ENCODE peak calls at places on chromosomes 12 and 14, in eight cellular contexts. J, E, S, G, P, N, D and O are unnamed samples.

GRCh38 chr12:69055706-69056105 is 122.7 kb upstream of the CPM start:
- DNase-seq in S (no peak), D (no peak), P (no peak), N (no peak), G (no peak), E (no peak), J (no peak), O (no peak)

GRCh38 chr12:75641031-75641780 is 129.8 kb upstream of the KRR1 start:
- DNase-seq in P (peak), G (peak), J (no peak), E (peak), N (no peak), D (peak), S (peak), O (peak)

GRCh38 chr12:112539221-112539620 is 120.5 kb downstream of the PTPN11 start:
- DNase-seq in E (peak), P (no peak), S (no peak), D (no peak), J (no peak), G (no peak), N (no peak), O (no peak)

GRCh38 chr14:79708991-79709390 is 502.3 kb downstream of the DIO2 start:
- DNase-seq in G (peak), J (no peak), S (no peak), N (no peak), E (no peak), D (peak), P (peak), O (no peak)

GRCh38 chr12:125098676-125099406 is 33.6 kb downstream of the AACS start:
- DNase-seq in S (no peak), D (no peak), P (no peak), G (no peak), N (no peak), E (no peak), J (no peak), O (no peak)

GRCh38 chr12:21509768-21510167 is 8.2 kb downstream of the GOLT1B start:
- DNase-seq in P (no peak), S (peak), N (no peak), D (no peak), G (no peak), E (no peak), J (no peak), O (no peak)

GRCh38 chr12:115886666-115887065 is 390.8 kb downstream of the MED13L start:
- DNase-seq in E (no peak), D (no peak), G (no peak), J (no peak), S (no peak), N (no peak), P (no peak), O (no peak)

GRCh38 chr12:122999986-123000420 is 19.5 kb downstream of the ARL6IP4 start:
- DNase-seq in P (no peak), N (no peak), D (no peak), E (peak), J (no peak), G (no peak), S (no peak), O (no peak)

GRCh38 chr12:103834897-103835390 is 6.1 kb downstream of the NT5DC3 start:
- DNase-seq in N (no peak), D (no peak), G (no peak), S (no peak), E (no peak), J (no peak), P (no peak), O (no peak)

GRCh38 chr12:103832048-103832798 is 8.8 kb downstream of the NT5DC3 start:
- DNase-seq in N (no peak), P (no peak), G (no peak), D (no peak), S (peak), J (no peak), E (no peak), O (no peak)

GRCh38 chr12:103833095-103833777 is 7.8 kb downstream of the NT5DC3 start:
- DNase-seq in S (no peak), N (no peak), P (no peak), G (no peak), J (no peak), D (peak), E (no peak), O (peak)

GRCh38 chr12:103836345-103836744 is 4.7 kb downstream of the NT5DC3 start:
- DNase-seq in N (no peak), P (no peak), G (no peak), S (no peak), J (no peak), E (no peak), D (no peak), O (no peak)

DNA sequence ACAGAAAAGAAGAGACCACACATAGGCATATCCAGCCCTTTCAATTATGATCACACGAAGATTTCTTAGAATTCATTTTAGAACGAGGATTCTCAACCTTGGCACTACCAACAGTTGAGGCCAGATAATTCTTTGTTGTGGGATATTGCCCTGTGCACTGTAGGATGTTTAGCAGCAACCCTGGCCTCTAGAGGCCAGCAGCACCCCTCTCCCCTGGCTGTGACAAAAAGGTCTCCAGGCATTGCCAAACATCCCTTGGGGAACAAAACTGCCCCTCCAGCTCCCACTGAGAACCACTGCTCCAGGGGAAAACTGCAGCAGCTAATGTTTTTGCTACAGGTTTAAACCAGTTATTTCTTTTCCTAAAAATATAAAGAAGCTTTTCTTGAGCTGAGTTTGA is 7.1 kb downstream of the NT5DC3 start:
- DNase-seq in S (no peak), G (no peak), D (no peak), P (no peak), N (peak), J (no peak), E (no peak), O (no peak)
- H3K4me3 ChIP-seq in S (no peak), G (no peak), D (no peak), P (no peak), N (no peak), J (no peak), E (peak), O (no peak)

DNA sequence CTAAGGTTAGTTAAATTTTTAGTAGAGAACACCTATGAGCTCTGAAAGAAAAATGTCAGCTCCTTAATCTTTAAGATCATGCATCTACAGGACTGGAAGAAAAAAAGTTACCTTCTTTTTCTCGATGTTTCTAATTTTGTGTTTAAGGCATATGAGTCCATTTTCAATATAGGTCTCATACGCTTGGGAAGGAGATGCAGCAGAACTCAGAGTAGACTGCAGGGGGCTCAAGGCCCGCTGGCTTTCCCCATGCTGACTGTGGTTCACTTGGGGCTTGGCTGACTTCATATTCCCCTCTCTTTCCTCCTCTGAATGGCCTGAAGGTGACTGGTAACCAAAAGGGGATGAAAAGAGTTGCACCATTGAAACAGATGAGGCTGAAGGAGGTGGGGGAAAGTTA is 1.5 kb downstream of the CAPRIN2 start:
- DNase-seq in J (no peak), S (peak), G (peak), D (peak), E (peak), P (peak), N (peak), O (peak)
- TF ChIP-seq CTCF in J (no peak), S (no peak), G (peak), D (peak), E (peak), P (peak), N (peak), O (peak)

GRCh38 chr14:66490143-66491111 is 4.3 kb downstream of the CCDC196 start:
- DNase-seq in J (no peak), E (no peak), N (no peak), P (no peak), S (no peak), G (no peak), D (no peak), O (no peak)

GRCh38 chr14:66496911-66497310 is 10.7 kb downstream of the CCDC196 start:
- DNase-seq in P (no peak), G (no peak), S (no peak), D (no peak), N (no peak), E (no peak), J (no peak), O (no peak)

GRCh38 chr14:66496188-66496807 is 10.1 kb downstream of the CCDC196 start:
- DNase-seq in E (no peak), N (no peak), P (no peak), J (no peak), D (no peak), G (peak), S (no peak), O (peak)

GRCh38 chr14:66493750-66494149 is 7.6 kb downstream of the CCDC196 start:
- DNase-seq in S (no peak), J (no peak), E (no peak), D (no peak), P (no peak), G (no peak), N (no peak), O (no peak)

DNA sequence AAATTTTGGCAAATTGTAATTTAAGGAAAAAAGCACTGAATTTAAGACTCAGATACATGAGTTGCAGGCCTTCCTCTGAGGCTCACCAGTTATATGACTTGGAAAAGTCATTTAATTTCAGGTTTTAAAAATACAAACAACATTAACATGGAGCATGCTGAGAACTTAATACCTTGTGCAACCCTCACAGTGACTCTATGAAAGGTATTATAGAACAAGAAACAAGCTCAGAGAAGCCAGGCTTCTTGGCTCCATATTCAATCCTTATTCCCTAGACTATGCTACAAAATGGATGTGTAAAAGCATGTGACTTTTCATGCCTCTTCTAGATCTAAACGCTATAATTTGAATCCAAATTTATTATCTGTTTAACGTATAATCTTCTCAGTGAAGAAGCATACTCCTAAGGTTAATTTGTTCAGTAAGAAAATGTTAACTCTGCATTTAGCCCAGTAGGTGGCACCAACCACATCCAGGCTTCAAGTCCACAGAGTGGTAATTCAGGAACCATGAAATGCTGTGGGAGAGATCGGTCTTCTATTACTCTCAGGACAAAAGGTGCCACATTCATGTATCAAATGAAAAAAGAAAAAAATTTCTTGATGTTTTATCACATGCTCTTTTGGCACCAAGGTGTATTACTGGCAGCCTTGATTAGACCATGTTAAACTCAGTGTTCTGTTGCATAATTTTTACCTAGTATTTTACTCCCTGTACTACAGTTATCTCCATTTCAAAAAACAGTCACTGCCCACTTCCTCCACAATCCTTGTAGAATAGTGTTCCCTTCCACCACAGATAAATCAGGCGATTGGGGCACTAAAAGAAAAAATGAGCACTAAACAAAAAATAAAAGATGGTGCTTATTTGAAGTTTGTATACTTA is 9.3 kb downstream of the CCDC196 start:
- DNase-seq in N (peak), P (peak), G (peak), J (peak), E (peak), S (peak), D (peak), O (peak)
- H3K4me3 ChIP-seq in N (no peak), P (no peak), G (no peak), J (no peak), E (no peak), S (no peak), D (no peak), O (peak)

DNA sequence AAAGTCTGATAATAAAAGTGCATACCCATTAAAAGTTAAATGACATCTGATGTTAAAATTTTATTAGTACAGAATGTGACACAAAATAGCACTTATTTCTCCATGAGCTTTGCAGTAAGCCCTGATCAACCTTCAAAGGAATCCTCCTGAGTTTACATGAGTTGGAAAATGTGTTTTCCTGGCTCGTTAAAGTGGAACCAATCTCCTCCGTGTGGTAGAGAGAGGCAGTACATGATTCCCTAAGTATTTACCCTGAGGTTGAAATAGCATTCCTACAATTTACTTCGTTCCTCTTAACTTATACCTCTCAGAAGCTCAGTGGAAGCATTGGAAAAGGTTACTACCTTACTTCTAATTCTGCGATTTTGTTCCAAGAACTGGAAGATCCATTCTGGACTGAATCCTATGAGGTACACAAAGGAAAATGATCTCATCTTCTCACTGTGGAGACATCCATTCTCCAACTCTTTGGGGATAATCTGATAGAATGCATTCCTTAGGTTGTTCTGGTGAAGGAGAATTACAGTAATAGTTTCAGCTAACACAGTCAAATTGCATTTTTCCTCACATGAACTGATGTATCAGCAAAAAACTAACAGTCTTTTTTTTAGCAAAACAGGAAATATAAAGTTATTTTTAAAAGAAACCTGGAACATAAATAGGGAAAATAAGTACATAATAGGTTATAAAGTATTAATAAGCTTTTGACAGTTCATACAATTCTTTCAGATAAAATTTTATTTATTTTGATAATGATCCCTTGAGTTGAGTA is 475.6 kb downstream of the PDZRN4 start:
- DNase-seq in D (peak), J (no peak), N (peak), E (no peak), P (peak), S (no peak), G (peak), O (peak)
- TF ChIP-seq CTCF in D (peak), J (peak), N (peak), E (no peak), P (peak), S (peak), G (peak), O (peak)